ENCODE peak calls at places on chromosomes 2 and 18, in five cellular contexts. One of them, this sample, is unnamed.

GRCh38 chr2:74450570-74451190 is 4.2 kb upstream of the INO80B start:
- DNase-seq in stomach: no peak
- DNase-seq in mammary epithelial cell: no peak
- DNase-seq in heart right ventricle: no peak
- DNase-seq in A673: no peak
- DNase-seq in this sample: no peak

GRCh38 chr18:32624182-32624723 is 148.6 kb downstream of the KLHL14 start:
- DNase-seq in stomach: no peak
- DNase-seq in mammary epithelial cell: peak
- DNase-seq in heart right ventricle: no peak
- DNase-seq in A673: no peak
- DNase-seq in this sample: no peak

GRCh38 chr2:181643158-181643557 is 13.7 kb downstream of the CERKL start:
- DNase-seq in stomach: no peak
- DNase-seq in mammary epithelial cell: no peak
- DNase-seq in heart right ventricle: no peak
- DNase-seq in A673: no peak
- DNase-seq in this sample: no peak

GRCh38 chr2:129142465-129142864 is 823.8 kb upstream of the HS6ST1 start:
- DNase-seq in stomach: no peak
- DNase-seq in mammary epithelial cell: no peak
- DNase-seq in heart right ventricle: no peak
- DNase-seq in A673: no peak
- DNase-seq in this sample: no peak

GRCh38 chr18:2513616-2514015 is 57.7 kb downstream of the METTL4 start:
- DNase-seq in stomach: no peak
- DNase-seq in mammary epithelial cell: no peak
- DNase-seq in heart right ventricle: no peak
- DNase-seq in A673: no peak
- DNase-seq in this sample: no peak

GRCh38 chr2:54015809-54016703 is 45.3 kb upstream of the PSME4 start:
- DNase-seq in stomach: no peak
- DNase-seq in mammary epithelial cell: peak
- DNase-seq in heart right ventricle: no peak
- DNase-seq in A673: no peak
- DNase-seq in this sample: no peak

GRCh38 chr2:120456867-120457266 is 110.9 kb downstream of the INHBB start:
- DNase-seq in stomach: no peak
- DNase-seq in mammary epithelial cell: no peak
- DNase-seq in heart right ventricle: no peak
- DNase-seq in A673: no peak
- DNase-seq in this sample: no peak

GRCh38 chr2:186059096-186059495 is 320.5 kb downstream of the FSIP2 start:
- DNase-seq in stomach: no peak
- DNase-seq in mammary epithelial cell: no peak
- DNase-seq in heart right ventricle: no peak
- DNase-seq in A673: no peak
- DNase-seq in this sample: peak

GRCh38 chr2:2112416-2113131 is 218.5 kb downstream of the MYT1L start:
- DNase-seq in stomach: no peak
- DNase-seq in mammary epithelial cell: no peak
- DNase-seq in heart right ventricle: no peak
- DNase-seq in A673: no peak
- DNase-seq in this sample: no peak

GRCh38 chr2:220243571-220243970 is 616.1 kb downstream of the SLC4A3 start:
- DNase-seq in stomach: no peak
- DNase-seq in mammary epithelial cell: no peak
- DNase-seq in heart right ventricle: no peak
- DNase-seq in A673: peak
- DNase-seq in this sample: no peak

GRCh38 chr2:217707116-217707742 is 295.6 kb downstream of the TNS1 start:
- DNase-seq in stomach: no peak
- DNase-seq in mammary epithelial cell: peak
- DNase-seq in heart right ventricle: peak
- DNase-seq in A673: no peak
- DNase-seq in this sample: no peak

GRCh38 chr2:71291398-71291797 is 40.2 kb upstream of the ZNF638 start:
- DNase-seq in stomach: no peak
- DNase-seq in mammary epithelial cell: peak
- DNase-seq in heart right ventricle: no peak
- DNase-seq in A673: no peak
- DNase-seq in this sample: peak

GRCh38 chr2:239181601-239182471 is 219.0 kb downstream of the HDAC4 start:
- DNase-seq in stomach: no peak
- DNase-seq in mammary epithelial cell: no peak
- DNase-seq in heart right ventricle: no peak
- DNase-seq in A673: no peak
- DNase-seq in this sample: peak

GRCh38 chr2:46847185-46847710 is 68.4 kb downstream of the MCFD2 start:
- DNase-seq in stomach: peak
- DNase-seq in mammary epithelial cell: peak
- DNase-seq in heart right ventricle: peak
- DNase-seq in A673: peak
- DNase-seq in this sample: peak

GRCh38 chr2:45964226-45964841 is 312.9 kb downstream of the PRKCE start:
- DNase-seq in stomach: peak
- DNase-seq in mammary epithelial cell: peak
- DNase-seq in heart right ventricle: peak
- DNase-seq in A673: peak
- DNase-seq in this sample: peak

GRCh38 chr2:238415036-238415764 is 11.5 kb upstream of the ASB1 start:
- DNase-seq in stomach: peak
- DNase-seq in mammary epithelial cell: peak
- DNase-seq in heart right ventricle: no peak
- DNase-seq in A673: no peak
- DNase-seq in this sample: no peak

GRCh38 chr18:3048121-3048520 is 35.2 kb upstream of the LPIN2 start:
- DNase-seq in stomach: no peak
- DNase-seq in mammary epithelial cell: no peak
- DNase-seq in heart right ventricle: no peak
- DNase-seq in A673: no peak
- DNase-seq in this sample: no peak

GRCh38 chr2:44112096-44112495 is 56.6 kb upstream of the PPM1B start:
- DNase-seq in stomach: no peak
- DNase-seq in mammary epithelial cell: peak
- DNase-seq in heart right ventricle: no peak
- DNase-seq in A673: no peak
- DNase-seq in this sample: no peak

GRCh38 chr2:46268196-46268595 is 29.0 kb upstream of the EPAS1 start:
- DNase-seq in stomach: no peak
- DNase-seq in mammary epithelial cell: no peak
- DNase-seq in heart right ventricle: no peak
- DNase-seq in A673: no peak
- DNase-seq in this sample: no peak

GRCh38 chr2:181114021-181114420 is 133.6 kb downstream of the UBE2E3 start:
- DNase-seq in stomach: no peak
- DNase-seq in mammary epithelial cell: peak
- DNase-seq in heart right ventricle: no peak
- DNase-seq in A673: no peak
- DNase-seq in this sample: no peak

GRCh38 chr18:10973579-10974260 is 175.6 kb downstream of the PIEZO2 start:
- DNase-seq in stomach: no peak
- DNase-seq in mammary epithelial cell: no peak
- DNase-seq in heart right ventricle: no peak
- DNase-seq in A673: no peak
- DNase-seq in this sample: no peak

GRCh38 chr2:174836345-174836999 is 72.2 kb upstream of the CHRNA1 start:
- DNase-seq in stomach: no peak
- DNase-seq in mammary epithelial cell: peak
- DNase-seq in heart right ventricle: no peak
- DNase-seq in A673: no peak
- DNase-seq in this sample: no peak

GRCh38 chr2:112724611-112725525 is 4.0 kb downstream of the NT5DC4 start:
- DNase-seq in stomach: no peak
- DNase-seq in mammary epithelial cell: no peak
- DNase-seq in heart right ventricle: no peak
- DNase-seq in A673: no peak
- DNase-seq in this sample: no peak

GRCh38 chr2:37326285-37326684 is 1.7 kb upstream of the PRKD3 start:
- DNase-seq in stomach: no peak
- DNase-seq in mammary epithelial cell: peak
- DNase-seq in heart right ventricle: no peak
- DNase-seq in A673: peak
- DNase-seq in this sample: no peak

GRCh38 chr2:150101947-150102346 is 385.5 kb downstream of the RND3 start:
- DNase-seq in stomach: no peak
- DNase-seq in mammary epithelial cell: no peak
- DNase-seq in heart right ventricle: no peak
- DNase-seq in A673: no peak
- DNase-seq in this sample: no peak

GRCh38 chr2:199991691-199992090 is 36.3 kb downstream of the MAIP1 start:
- DNase-seq in stomach: no peak
- DNase-seq in mammary epithelial cell: no peak
- DNase-seq in heart right ventricle: no peak
- DNase-seq in A673: no peak
- DNase-seq in this sample: no peak

GRCh38 chr2:6054394-6054732 is 362.2 kb downstream of the SOX11 start:
- DNase-seq in stomach: no peak
- DNase-seq in mammary epithelial cell: no peak
- DNase-seq in heart right ventricle: no peak
- DNase-seq in A673: no peak
- DNase-seq in this sample: no peak

GRCh38 chr2:85438291-85439110 is 20.0 kb downstream of the SH2D6 start:
- DNase-seq in stomach: peak
- DNase-seq in mammary epithelial cell: no peak
- DNase-seq in heart right ventricle: peak
- DNase-seq in A673: no peak
- DNase-seq in this sample: no peak

GRCh38 chr18:35797961-35798360 is 174.5 kb upstream of the RMP24 start:
- DNase-seq in stomach: no peak
- DNase-seq in mammary epithelial cell: no peak
- DNase-seq in heart right ventricle: no peak
- DNase-seq in A673: no peak
- DNase-seq in this sample: no peak

GRCh38 chr18:49970288-49970687 is 157.0 kb upstream of the ACAA2 start:
- DNase-seq in stomach: no peak
- DNase-seq in mammary epithelial cell: no peak
- DNase-seq in heart right ventricle: no peak
- DNase-seq in A673: no peak
- DNase-seq in this sample: no peak

GRCh38 chr2:189217546-189217945 is 38.0 kb upstream of the COL5A2 start:
- DNase-seq in stomach: no peak
- DNase-seq in mammary epithelial cell: no peak
- DNase-seq in heart right ventricle: no peak
- DNase-seq in A673: peak
- DNase-seq in this sample: no peak

GRCh38 chr2:200592414-200593075 is 6.7 kb downstream of the AOX1 start:
- DNase-seq in stomach: no peak
- DNase-seq in mammary epithelial cell: no peak
- DNase-seq in heart right ventricle: no peak
- DNase-seq in A673: no peak
- DNase-seq in this sample: no peak

GRCh38 chr2:218145124-218145523 is 19.3 kb downstream of the CXCR2 start:
- DNase-seq in stomach: peak
- DNase-seq in mammary epithelial cell: no peak
- DNase-seq in heart right ventricle: no peak
- DNase-seq in A673: no peak
- DNase-seq in this sample: no peak

GRCh38 chr2:56183643-56184499 is at the start of gene CCDC85A:
- DNase-seq in stomach: peak
- DNase-seq in mammary epithelial cell: peak
- DNase-seq in heart right ventricle: peak
- DNase-seq in A673: peak
- DNase-seq in this sample: peak

GRCh38 chr2:5077479-5078089 is 614.6 kb upstream of the SOX11 start:
- DNase-seq in stomach: no peak
- DNase-seq in mammary epithelial cell: no peak
- DNase-seq in heart right ventricle: no peak
- DNase-seq in A673: peak
- DNase-seq in this sample: no peak

GRCh38 chr18:76441002-76441667 is 53.9 kb downstream of the ZNF516 start:
- DNase-seq in stomach: no peak
- DNase-seq in mammary epithelial cell: no peak
- DNase-seq in heart right ventricle: no peak
- DNase-seq in A673: no peak
- DNase-seq in this sample: no peak

GRCh38 chr18:76441668-76442412 is 53.2 kb downstream of the ZNF516 start:
- DNase-seq in stomach: no peak
- DNase-seq in mammary epithelial cell: no peak
- DNase-seq in heart right ventricle: no peak
- DNase-seq in A673: no peak
- DNase-seq in this sample: peak

GRCh38 chr18:76443519-76444435 is 51.3 kb downstream of the ZNF516 start:
- DNase-seq in stomach: no peak
- DNase-seq in mammary epithelial cell: no peak
- DNase-seq in heart right ventricle: no peak
- DNase-seq in A673: no peak
- DNase-seq in this sample: no peak

GRCh38 chr18:76444436-76445105 is 50.5 kb downstream of the ZNF516 start:
- DNase-seq in stomach: no peak
- DNase-seq in mammary epithelial cell: no peak
- DNase-seq in heart right ventricle: no peak
- DNase-seq in A673: no peak
- DNase-seq in this sample: no peak

GRCh38 chr18:76442413-76443171 is 52.5 kb downstream of the ZNF516 start:
- DNase-seq in stomach: no peak
- DNase-seq in mammary epithelial cell: no peak
- DNase-seq in heart right ventricle: no peak
- DNase-seq in A673: no peak
- DNase-seq in this sample: no peak
- H3K4me3 ChIP-seq in stomach: no peak
- H3K4me3 ChIP-seq in mammary epithelial cell: no peak
- H3K4me3 ChIP-seq in heart right ventricle: no peak
- H3K4me3 ChIP-seq in A673: no peak
- H3K4me3 ChIP-seq in this sample: no peak

GRCh38 chr18:23627325-23627724 is 35.4 kb downstream of the ANKRD29 start:
- DNase-seq in stomach: no peak
- DNase-seq in mammary epithelial cell: peak
- DNase-seq in heart right ventricle: no peak
- DNase-seq in A673: peak
- DNase-seq in this sample: no peak
- H3K27ac ChIP-seq in stomach: no peak
- H3K27ac ChIP-seq in mammary epithelial cell: peak
- H3K27ac ChIP-seq in heart right ventricle: no peak
- H3K27ac ChIP-seq in A673: no peak
- H3K27ac ChIP-seq in this sample: no peak

GRCh38 chr18:23416283-23416682 is 36.8 kb upstream of the RIOK3 start:
- DNase-seq in stomach: no peak
- DNase-seq in mammary epithelial cell: no peak
- DNase-seq in heart right ventricle: no peak
- DNase-seq in A673: no peak
- DNase-seq in this sample: no peak
- H3K4me3 ChIP-seq in stomach: no peak
- H3K4me3 ChIP-seq in mammary epithelial cell: no peak
- H3K4me3 ChIP-seq in heart right ventricle: no peak
- H3K4me3 ChIP-seq in A673: no peak
- H3K4me3 ChIP-seq in this sample: no peak

GRCh38 chr2:171086352-171087290 is 74.1 kb downstream of the TLK1 start:
- DNase-seq in stomach: peak
- DNase-seq in mammary epithelial cell: peak
- DNase-seq in heart right ventricle: no peak
- DNase-seq in A673: peak
- DNase-seq in this sample: no peak
- H3K27ac ChIP-seq in stomach: no peak
- H3K27ac ChIP-seq in mammary epithelial cell: no peak
- H3K27ac ChIP-seq in heart right ventricle: no peak
- H3K27ac ChIP-seq in A673: no peak
- H3K27ac ChIP-seq in this sample: no peak

GRCh38 chr2:109208951-109209335 is 79.9 kb downstream of the SH3RF3 start:
- DNase-seq in stomach: no peak
- DNase-seq in mammary epithelial cell: no peak
- DNase-seq in heart right ventricle: no peak
- DNase-seq in A673: no peak
- DNase-seq in this sample: no peak
- H3K4me3 ChIP-seq in stomach: no peak
- H3K4me3 ChIP-seq in mammary epithelial cell: no peak
- H3K4me3 ChIP-seq in heart right ventricle: no peak
- H3K4me3 ChIP-seq in A673: no peak
- H3K4me3 ChIP-seq in this sample: no peak

This sample was measured in dorsolateral prefrontal cortex.